ENCODE peak calls at places on chromosomes 16 and 17, in nine cellular contexts. V, S, N, P, U, G, Q, J and R are unnamed samples.

GRCh38 chr17:36674278-36674650 is 72.9 kb downstream of the MRM1 start:
- DNase-seq in U (no peak), J (no peak), P (no peak), G (peak), N (no peak), S (peak), V (no peak), Q (no peak), R (no peak)

GRCh38 chr16:80628254-80628653 is 87.5 kb downstream of the DYNLRB2 start:
- DNase-seq in U (no peak), P (no peak), J (no peak), Q (no peak), S (no peak), N (no peak), V (no peak), G (no peak), R (no peak)

GRCh38 chr17:8799001-8799850 is at the start of gene MFSD6L:
- DNase-seq in S (no peak), V (no peak), N (no peak), G (peak), P (peak), J (no peak), U (no peak), Q (peak), R (no peak)

GRCh38 chr17:42178817-42179216 is 2.1 kb downstream of the KCNH4 start:
- DNase-seq in Q (no peak), G (peak), N (peak), J (no peak), U (no peak), P (no peak), V (peak), S (no peak), R (peak)

GRCh38 chr17:4940625-4941021 is 555 bp downstream of the RNF167 start:
- DNase-seq in G (peak), U (no peak), P (no peak), J (no peak), N (no peak), S (peak), Q (no peak), V (no peak), R (peak)

GRCh38 chr17:9259419-9259818 is 238.1 kb downstream of the NTN1 start:
- DNase-seq in U (no peak), J (no peak), P (peak), V (no peak), Q (no peak), S (no peak), G (no peak), N (no peak), R (no peak)

GRCh38 chr17:83067718-83068261 is 11.6 kb upstream of the METRNL start:
- DNase-seq in J (no peak), V (peak), U (no peak), Q (no peak), S (no peak), N (no peak), G (peak), P (no peak), R (no peak)

GRCh38 chr17:30599424-30600061 is 122.3 kb downstream of the GOSR1 start:
- DNase-seq in S (no peak), G (no peak), U (no peak), N (no peak), J (no peak), V (peak), P (no peak), Q (peak), R (no peak)

GRCh38 chr17:66625321-66625767 is 209.6 kb upstream of the CACNG5 start:
- DNase-seq in V (peak), Q (no peak), S (no peak), J (no peak), N (no peak), U (peak), P (peak), G (no peak), R (no peak)
- TF ChIP-seq CTCF in V (peak), Q (no peak), S (no peak), J (peak), N (no peak), U (peak), P (peak), G (no peak), R (no peak)

DNA sequence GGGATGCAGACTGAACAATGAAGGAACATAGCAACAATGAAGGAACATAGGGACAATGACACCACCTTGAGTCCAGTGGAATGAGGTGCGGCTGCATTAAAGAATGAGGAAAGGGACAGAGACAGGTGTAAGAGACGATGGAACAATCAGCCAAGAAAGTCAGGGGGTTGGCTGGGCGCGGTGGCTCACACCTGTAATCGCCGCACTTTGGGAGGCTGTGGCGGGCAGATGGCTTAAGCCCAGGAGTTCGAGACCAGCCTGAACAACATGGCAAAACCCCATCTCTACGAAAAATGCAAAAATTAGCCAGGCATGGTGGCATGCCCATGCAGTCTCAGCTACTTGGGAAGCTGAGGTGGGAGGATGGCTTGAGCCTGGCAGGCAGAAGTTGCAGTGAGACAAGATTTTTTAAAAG is 13.6 kb upstream of the CBFB start:
- DNase-seq in S (no peak), U (no peak), N (no peak), V (no peak), P (no peak), J (no peak), Q (peak), G (peak), R (no peak)
- TF ChIP-seq CTCF in S (no peak), U (no peak), N (no peak), V (no peak), P (no peak), J (no peak), Q (no peak), G (peak), R (peak)

GRCh38 chr16:1581804-1582203 is 30.1 kb downstream of the IFT140 start:
- DNase-seq in G (no peak), V (no peak), J (no peak), P (no peak), N (no peak), S (no peak), U (no peak), Q (no peak), R (no peak)

GRCh38 chr16:1580256-1580655 is 31.6 kb downstream of the IFT140 start:
- DNase-seq in Q (no peak), P (no peak), J (no peak), U (no peak), S (no peak), N (no peak), G (no peak), V (no peak), R (no peak)

GRCh38 chr16:1580956-1581355 is 30.9 kb downstream of the IFT140 start:
- DNase-seq in V (no peak), Q (no peak), J (no peak), P (no peak), N (no peak), G (no peak), U (no peak), S (no peak), R (no peak)

GRCh38 chr16:1584926-1585487 is 26.9 kb downstream of the IFT140 start:
- DNase-seq in N (no peak), J (no peak), P (no peak), U (no peak), V (no peak), G (no peak), Q (no peak), S (no peak), R (no peak)

GRCh38 chr16:1583180-1583579 is 28.7 kb downstream of the IFT140 start:
- DNase-seq in N (no peak), G (no peak), U (no peak), Q (no peak), S (no peak), V (no peak), P (no peak), J (no peak), R (no peak)
- TF ChIP-seq CTCF in N (no peak), G (no peak), U (no peak), Q (no peak), S (no peak), V (no peak), P (no peak), J (no peak), R (no peak)

GRCh38 chr17:47847341-47848197 is 3.4 kb downstream of the SP6 start:
- DNase-seq in J (no peak), N (no peak), G (peak), Q (no peak), P (no peak), U (no peak), S (no peak), V (peak), R (no peak)
- TF ChIP-seq CTCF in J (peak), N (no peak), G (peak), Q (no peak), P (peak), U (peak), S (peak), V (peak), R (peak)